ENCODE peak calls at places on chromosomes 1 and 21, in five cellular contexts. K is ovary, F is choroid plexus epithelial cell, A is fibroblast of pulmonary artery, C is RWPE1. J is an unnamed sample.

GRCh38 chr1:200250469-200250868 is 159.4 kb downstream of the ZNF281 start:
- DNase-seq in K (no peak), F (no peak), A (no peak), C (no peak), J (no peak)

GRCh38 chr1:230758705-230759354 is 11.6 kb downstream of the CAPN9 start:
- DNase-seq in K (no peak), F (no peak), A (no peak), C (no peak), J (no peak)

GRCh38 chr21:41817228-41817627 is 50.4 kb upstream of the RIPK4 start:
- DNase-seq in K (peak), F (peak), A (peak), C (peak), J (peak)

GRCh38 chr1:229943988-229944743 is 122.9 kb upstream of the GALNT2 start:
- DNase-seq in K (no peak), F (no peak), A (no peak), C (no peak), J (no peak)

GRCh38 chr1:201028473-201028889 is 5.0 kb upstream of the KIF21B start:
- DNase-seq in K (no peak), F (peak), A (peak), C (no peak), J (no peak)

GRCh38 chr21:42777757-42778344 is 101.5 kb downstream of the WDR4 start:
- DNase-seq in K (no peak), F (peak), A (no peak), C (no peak), J (no peak)

GRCh38 chr21:45388011-45388521 is 16.9 kb upstream of the COL18A1 start:
- DNase-seq in K (peak), F (no peak), A (no peak), C (no peak), J (peak)

GRCh38 chr1:36089393-36090121 is 865 bp downstream of the ADPRS start:
- DNase-seq in K (no peak), F (peak), A (peak), C (peak), J (peak)

GRCh38 chr1:103180660-103181059 is 72.3 kb upstream of the COL11A1 start:
- DNase-seq in K (no peak), F (peak), A (peak), C (no peak), J (peak)

GRCh38 chr1:10751160-10751559 is 45.3 kb downstream of the CASZ1 start:
- DNase-seq in K (no peak), F (no peak), A (no peak), C (no peak), J (no peak)

GRCh38 chr1:10751561-10752085 is 44.8 kb downstream of the CASZ1 start:
- DNase-seq in K (no peak), F (no peak), A (no peak), C (no peak), J (no peak)

GRCh38 chr1:10755977-10756521 is 40.4 kb downstream of the CASZ1 start:
- DNase-seq in K (peak), F (no peak), A (peak), C (peak), J (no peak)

GRCh38 chr1:10754571-10755329 is 41.7 kb downstream of the CASZ1 start:
- DNase-seq in K (no peak), F (no peak), A (no peak), C (no peak), J (no peak)

GRCh38 chr1:10753279-10753678 is 43.2 kb downstream of the CASZ1 start:
- DNase-seq in K (no peak), F (no peak), A (no peak), C (no peak), J (no peak)
- TF ChIP-seq CTCF in K (no peak), F (no peak), A (no peak), C (no peak), J (no peak)

DNA sequence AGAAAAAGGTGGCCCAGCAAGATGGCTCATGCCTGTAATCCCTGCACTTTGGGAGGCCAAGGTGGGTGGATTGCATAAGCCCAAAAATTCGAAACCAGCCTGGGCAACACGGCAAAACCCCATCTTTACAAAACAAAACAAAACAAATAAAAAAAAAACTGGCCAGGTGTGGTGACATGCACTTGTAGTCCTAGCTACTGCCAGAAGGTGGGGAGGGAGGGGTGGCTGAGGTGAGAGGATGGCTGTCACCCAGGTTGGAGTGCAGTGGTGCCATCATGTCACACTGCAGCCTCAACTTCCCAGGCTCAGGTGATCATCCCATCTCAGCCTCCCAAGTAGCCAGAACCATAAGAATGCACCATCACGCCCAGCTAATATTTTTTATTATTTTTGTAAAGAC is 22.8 kb downstream of the RERE start:
- DNase-seq in K (no peak), F (no peak), A (no peak), C (no peak), J (no peak)
- TF ChIP-seq CTCF in K (no peak), F (no peak), A (no peak), C (no peak), J (no peak)

DNA sequence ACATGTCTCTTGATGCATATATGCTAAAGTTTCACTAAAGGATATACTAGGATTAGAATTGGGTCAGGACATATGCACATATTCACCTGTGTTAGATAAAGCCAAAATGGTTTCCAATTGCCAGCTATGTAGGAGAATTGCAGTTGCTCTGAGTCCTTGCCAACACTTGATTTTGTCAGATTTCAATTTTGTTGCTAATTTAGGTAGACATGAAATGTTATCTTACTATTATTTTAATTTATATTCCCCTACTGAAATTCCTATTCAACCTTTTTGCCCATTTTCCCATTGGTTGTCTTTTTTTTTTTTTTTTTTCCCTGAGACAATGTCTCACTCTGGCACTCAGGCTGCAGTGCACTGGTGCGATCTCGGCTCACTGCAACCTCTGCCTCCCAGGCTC is 13.4 kb downstream of the HDAC1 start:
- DNase-seq in K (no peak), F (no peak), A (no peak), C (no peak), J (no peak)
- TF ChIP-seq CTCF in K (no peak), F (no peak), A (no peak), C (no peak), J (no peak)

DNA sequence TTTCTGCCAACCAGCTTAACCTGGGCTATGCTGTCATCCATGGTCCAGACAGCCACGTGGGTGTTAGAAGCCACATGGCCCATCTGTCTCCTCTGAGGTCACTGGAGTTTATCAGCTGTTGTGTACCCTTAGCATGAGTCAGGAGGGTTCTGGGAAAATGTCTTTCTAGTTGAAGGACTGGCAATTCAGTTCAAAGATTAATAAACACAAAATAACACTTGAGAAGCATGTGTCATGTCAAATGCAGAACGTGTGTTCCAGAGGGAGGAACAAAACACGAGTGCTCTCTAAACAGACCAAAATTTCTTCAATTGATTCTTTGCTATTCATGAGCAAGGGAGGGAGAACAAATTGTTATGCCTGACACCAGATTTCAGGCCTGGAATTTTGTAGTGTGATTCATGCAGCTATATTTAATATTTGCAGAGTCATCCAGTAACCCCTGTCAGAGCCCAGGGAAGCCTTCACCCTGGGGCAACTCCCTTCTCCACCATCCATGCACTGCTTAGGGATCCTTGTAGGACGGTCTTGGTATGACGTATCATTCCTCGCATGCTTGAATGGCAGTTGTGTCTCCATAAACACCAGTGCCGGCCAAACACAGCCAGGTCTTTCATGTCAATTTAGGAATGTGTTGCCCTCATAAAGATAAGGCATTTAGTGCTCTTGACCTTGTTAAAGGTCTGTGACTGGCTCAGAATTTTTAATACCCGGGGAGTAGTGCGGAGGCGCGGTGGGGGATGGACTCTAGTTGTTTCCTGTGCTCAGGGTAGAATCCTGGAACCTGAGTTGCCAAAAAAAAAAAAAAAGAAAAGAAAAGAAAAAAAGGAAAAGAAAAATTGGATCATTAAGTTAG is 27.7 kb upstream of the DYRK1A start:
- DNase-seq in K (peak), F (peak), A (peak), C (peak), J (peak)
- TF ChIP-seq CTCF in K (no peak), F (no peak), A (no peak), C (no peak), J (no peak)

GRCh38 chr1:41779350-41779749 is 139.4 kb downstream of the HIVEP3 start:
- DNase-seq in K (no peak), F (no peak), A (no peak), C (no peak), J (no peak)
- TF ChIP-seq CTCF in K (no peak), F (peak), A (no peak), C (no peak), J (peak)

GRCh38 chr1:63466759-63467158 is 56.3 kb downstream of the ITGB3BP start:
- DNase-seq in K (no peak), F (no peak), A (no peak), C (no peak), J (no peak)
- TF ChIP-seq CTCF in K (no peak), F (peak), A (no peak), C (no peak), J (no peak)

GRCh38 chr1:55484173-55484572 is 269.0 kb upstream of the USP24 start:
- DNase-seq in K (no peak), F (no peak), A (no peak), C (no peak), J (no peak)

GRCh38 chr1:55481634-55482033 is 266.5 kb upstream of the USP24 start:
- DNase-seq in K (no peak), F (no peak), A (no peak), C (peak), J (no peak)

GRCh38 chr1:55480396-55480795 is 265.2 kb upstream of the USP24 start:
- DNase-seq in K (no peak), F (no peak), A (no peak), C (no peak), J (no peak)

GRCh38 chr1:55479970-55480369 is 264.8 kb upstream of the USP24 start:
- DNase-seq in K (no peak), F (no peak), A (no peak), C (no peak), J (no peak)

GRCh38 chr1:55483523-55483922 is 268.4 kb upstream of the USP24 start:
- DNase-seq in K (no peak), F (no peak), A (no peak), C (no peak), J (no peak)
- TF ChIP-seq CTCF in K (no peak), F (peak), A (no peak), C (no peak), J (no peak)

GRCh38 chr1:27306892-27307850 is 14.8 kb upstream of the TMEM222 start:
- DNase-seq in K (no peak), F (peak), A (no peak), C (no peak), J (no peak)
- TF ChIP-seq CTCF in K (no peak), F (peak), A (no peak), C (no peak), J (no peak)